ENCODE peak calls at places on chromosomes 1 and 21, in five cellular contexts. One of them, this sample, is unnamed.

GRCh38 chr1:110309139-110309538 is 30.0 kb upstream of the RBM15 start:
- DNase-seq in HS-5: no peak
- DNase-seq in anterior cingulate cortex: no peak
- DNase-seq in fibroblast of lung: peak
- DNase-seq in stimulated activated CD4-positive, alpha-beta T cell treated with anti-CD3 and anti-CD28 coated beads, Interleukin-15, amount 100 ng/mL, for 48 hours: no peak
- DNase-seq in this sample: no peak

GRCh38 chr1:21234779-21235178 is 55.5 kb downstream of the ECE1 start:
- DNase-seq in stimulated activated CD4-positive, alpha-beta T cell treated with anti-CD3 and anti-CD28 coated beads, Interleukin-15, amount 100 ng/mL, for 48 hours: no peak
- DNase-seq in HS-5: no peak
- DNase-seq in fibroblast of lung: no peak
- DNase-seq in anterior cingulate cortex: no peak
- DNase-seq in this sample: no peak

GRCh38 chr1:2606806-2607680 is 20.5 kb downstream of the PRXL2B start:
- DNase-seq in fibroblast of lung: no peak
- DNase-seq in anterior cingulate cortex: no peak
- DNase-seq in HS-5: no peak
- DNase-seq in stimulated activated CD4-positive, alpha-beta T cell treated with anti-CD3 and anti-CD28 coated beads, Interleukin-15, amount 100 ng/mL, for 48 hours: no peak
- DNase-seq in this sample: no peak

GRCh38 chr1:159924025-159924790 is 1.1 kb downstream of the TAGLN2 start:
- DNase-seq in HS-5: peak
- DNase-seq in stimulated activated CD4-positive, alpha-beta T cell treated with anti-CD3 and anti-CD28 coated beads, Interleukin-15, amount 100 ng/mL, for 48 hours: peak
- DNase-seq in fibroblast of lung: peak
- DNase-seq in anterior cingulate cortex: no peak
- DNase-seq in this sample: no peak

GRCh38 chr21:41497836-41498235 is 10.1 kb downstream of the TMPRSS2 start:
- DNase-seq in anterior cingulate cortex: no peak
- DNase-seq in fibroblast of lung: no peak
- DNase-seq in stimulated activated CD4-positive, alpha-beta T cell treated with anti-CD3 and anti-CD28 coated beads, Interleukin-15, amount 100 ng/mL, for 48 hours: no peak
- DNase-seq in HS-5: no peak
- DNase-seq in this sample: no peak

GRCh38 chr21:40160911-40161310 is 293.7 kb downstream of the PCP4 start:
- DNase-seq in stimulated activated CD4-positive, alpha-beta T cell treated with anti-CD3 and anti-CD28 coated beads, Interleukin-15, amount 100 ng/mL, for 48 hours: no peak
- DNase-seq in fibroblast of lung: no peak
- DNase-seq in anterior cingulate cortex: no peak
- DNase-seq in HS-5: no peak
- DNase-seq in this sample: no peak

GRCh38 chr21:18529253-18529652 is 125.7 kb upstream of the TMPRSS15 start:
- DNase-seq in stimulated activated CD4-positive, alpha-beta T cell treated with anti-CD3 and anti-CD28 coated beads, Interleukin-15, amount 100 ng/mL, for 48 hours: no peak
- DNase-seq in HS-5: peak
- DNase-seq in anterior cingulate cortex: no peak
- DNase-seq in fibroblast of lung: peak
- DNase-seq in this sample: peak

GRCh38 chr1:52365746-52366516 is at the start of gene CC2D1B:
- DNase-seq in anterior cingulate cortex: peak
- DNase-seq in stimulated activated CD4-positive, alpha-beta T cell treated with anti-CD3 and anti-CD28 coated beads, Interleukin-15, amount 100 ng/mL, for 48 hours: peak
- DNase-seq in fibroblast of lung: peak
- DNase-seq in HS-5: peak
- DNase-seq in this sample: peak

GRCh38 chr1:231390071-231390470 is 32.0 kb downstream of the EGLN1 start:
- DNase-seq in fibroblast of lung: peak
- DNase-seq in anterior cingulate cortex: no peak
- DNase-seq in stimulated activated CD4-positive, alpha-beta T cell treated with anti-CD3 and anti-CD28 coated beads, Interleukin-15, amount 100 ng/mL, for 48 hours: no peak
- DNase-seq in HS-5: no peak
- DNase-seq in this sample: no peak

GRCh38 chr1:241702436-241702835 is 50.4 kb downstream of the WDR64 start:
- DNase-seq in fibroblast of lung: peak
- DNase-seq in stimulated activated CD4-positive, alpha-beta T cell treated with anti-CD3 and anti-CD28 coated beads, Interleukin-15, amount 100 ng/mL, for 48 hours: no peak
- DNase-seq in anterior cingulate cortex: no peak
- DNase-seq in HS-5: no peak
- DNase-seq in this sample: peak

GRCh38 chr1:33273402-33273801 is 17.1 kb downstream of the ZNF362 start:
- DNase-seq in anterior cingulate cortex: no peak
- DNase-seq in fibroblast of lung: no peak
- DNase-seq in stimulated activated CD4-positive, alpha-beta T cell treated with anti-CD3 and anti-CD28 coated beads, Interleukin-15, amount 100 ng/mL, for 48 hours: no peak
- DNase-seq in HS-5: no peak
- DNase-seq in this sample: no peak

GRCh38 chr1:181102841-181103240 is 14.3 kb downstream of the IER5 start:
- DNase-seq in stimulated activated CD4-positive, alpha-beta T cell treated with anti-CD3 and anti-CD28 coated beads, Interleukin-15, amount 100 ng/mL, for 48 hours: no peak
- DNase-seq in anterior cingulate cortex: no peak
- DNase-seq in fibroblast of lung: no peak
- DNase-seq in HS-5: no peak
- DNase-seq in this sample: no peak

GRCh38 chr1:209029737-209030136 is 553.8 kb upstream of the CAMK1G start:
- DNase-seq in HS-5: no peak
- DNase-seq in stimulated activated CD4-positive, alpha-beta T cell treated with anti-CD3 and anti-CD28 coated beads, Interleukin-15, amount 100 ng/mL, for 48 hours: no peak
- DNase-seq in anterior cingulate cortex: no peak
- DNase-seq in fibroblast of lung: no peak
- DNase-seq in this sample: no peak

GRCh38 chr1:226877669-226878068 is 7.3 kb downstream of the PSEN2 start:
- DNase-seq in HS-5: no peak
- DNase-seq in stimulated activated CD4-positive, alpha-beta T cell treated with anti-CD3 and anti-CD28 coated beads, Interleukin-15, amount 100 ng/mL, for 48 hours: no peak
- DNase-seq in anterior cingulate cortex: no peak
- DNase-seq in fibroblast of lung: no peak
- DNase-seq in this sample: no peak

GRCh38 chr1:53982034-53982761 is 35.8 kb downstream of the LDLRAD1 start:
- DNase-seq in fibroblast of lung: peak
- DNase-seq in anterior cingulate cortex: no peak
- DNase-seq in HS-5: no peak
- DNase-seq in stimulated activated CD4-positive, alpha-beta T cell treated with anti-CD3 and anti-CD28 coated beads, Interleukin-15, amount 100 ng/mL, for 48 hours: no peak
- DNase-seq in this sample: no peak